ENCODE peak calls at places on chromosomes 1 and 21, in seven cellular contexts. H is D341Med; V is kidney glomerular epithelial cell; U is iPS-NIHi11; M is stimulated activated CD8-positive, alpha-beta memory T cell treated with anti-CD3 and anti-CD28 coated beads, Interleukin-2, amount 100 ng/mL, for 48 hours; C is NCI-H69; E is lung microvascular endothelial cell. W is an unnamed sample.

GRCh38 chr1:58909162-58909560 is 125.3 kb upstream of the JUN start:
- DNase-seq in H (no peak), V (no peak), U (no peak), M (no peak), C (no peak), E (peak; percentile 90), W (no peak)

GRCh38 chr21:17334478-17334877 is 178.4 kb upstream of the CXADR start:
- DNase-seq in H (peak; percentile 43), V (no peak), U (no peak), M (no peak), C (peak; percentile 58), E (no peak), W (no peak)

GRCh38 chr1:8184301-8184700 is 133.6 kb upstream of the SLC45A1 start:
- DNase-seq in H (no peak), V (no peak), U (no peak), M (no peak), C (no peak), E (peak; percentile 27), W (peak; percentile 54)

GRCh38 chr1:200038987-200039848 is 11.7 kb downstream of the NR5A2 start:
- DNase-seq in H (peak; percentile 77), V (no peak), U (peak; percentile 65), M (no peak), C (peak; percentile 72), E (peak; percentile 52), W (peak; percentile 41)

GRCh38 chr1:28028873-28029654 is 59.3 kb downstream of the EYA3 start:
- DNase-seq in H (no peak), V (no peak), U (no peak), M (no peak), C (no peak), E (peak; percentile 57), W (no peak)

GRCh38 chr1:30738040-30738441 is 14.7 kb upstream of the MATN1 start:
- DNase-seq in H (no peak), V (no peak), U (peak; percentile 62), M (no peak), C (no peak), E (no peak), W (no peak)

GRCh38 chr1:170665625-170666024 is 1.7 kb downstream of the PRRX1 start:
- DNase-seq in H (no peak), V (no peak), U (no peak), M (no peak), C (no peak), E (no peak), W (no peak)

GRCh38 chr1:235831148-235831547 is 35.6 kb downstream of the LYST start:
- DNase-seq in H (no peak), V (peak; percentile 6), U (no peak), M (peak; percentile 23), C (peak; percentile 22), E (peak; percentile 7), W (no peak)

GRCh38 chr1:41868241-41868953 is 50.3 kb downstream of the HIVEP3 start:
- DNase-seq in H (no peak), V (no peak), U (no peak), M (no peak), C (peak; percentile 41), E (peak; percentile 25), W (peak; percentile 32)